ENCODE peak calls at places on chromosomes 11 and 22, in six cellular contexts. W is testis, X is A549, I is gastrocnemius medialis, O is heart left ventricle, Y is H1. Z is an unnamed sample.

GRCh38 chr11:85965202-85965601 is 103.7 kb downstream of the PICALM start:
- DNase-seq in I (no peak), Y (no peak), X (no peak), W (no peak), O (no peak), Z (no peak)

GRCh38 chr11:4664791-4665190 is 21.0 kb downstream of the OR51E1 start:
- DNase-seq in W (no peak), Y (no peak), I (no peak), X (no peak), O (no peak), Z (no peak)

GRCh38 chr11:27514558-27514957 is 8.0 kb upstream of the LIN7C start:
- DNase-seq in W (no peak), X (no peak), I (no peak), Y (no peak), O (no peak), Z (no peak)

GRCh38 chr22:30021338-30021737 is 58.9 kb upstream of the HORMAD2 start:
- DNase-seq in O (no peak), Y (no peak), I (no peak), X (no peak), W (no peak), Z (no peak)

GRCh38 chr11:67082071-67082791 is 25.6 kb downstream of the RHOD start:
- DNase-seq in Y (no peak), X (no peak), W (no peak), O (peak), I (no peak), Z (peak)

GRCh38 chr22:48866906-48867597 is 960.6 kb downstream of the BRD1 start:
- DNase-seq in Y (no peak), W (no peak), O (no peak), X (no peak), I (no peak), Z (no peak)

GRCh38 chr11:123543796-123544195 is 110.6 kb downstream of the SCN3B start:
- DNase-seq in I (no peak), O (no peak), Y (no peak), W (no peak), X (no peak), Z (no peak)

GRCh38 chr11:1472180-1473005 is 14.2 kb downstream of the MOB2 start:
- DNase-seq in I (no peak), O (peak), X (no peak), W (no peak), Y (no peak), Z (peak)

GRCh38 chr22:34986461-34986977 is 79.4 kb upstream of the ISX start:
- DNase-seq in I (no peak), X (no peak), Y (no peak), O (no peak), W (no peak), Z (no peak)

GRCh38 chr11:46387456-46387855 is 4.1 kb downstream of the CHRM4 start:
- DNase-seq in O (no peak), Y (no peak), W (no peak), I (no peak), X (no peak), Z (no peak)

DNA sequence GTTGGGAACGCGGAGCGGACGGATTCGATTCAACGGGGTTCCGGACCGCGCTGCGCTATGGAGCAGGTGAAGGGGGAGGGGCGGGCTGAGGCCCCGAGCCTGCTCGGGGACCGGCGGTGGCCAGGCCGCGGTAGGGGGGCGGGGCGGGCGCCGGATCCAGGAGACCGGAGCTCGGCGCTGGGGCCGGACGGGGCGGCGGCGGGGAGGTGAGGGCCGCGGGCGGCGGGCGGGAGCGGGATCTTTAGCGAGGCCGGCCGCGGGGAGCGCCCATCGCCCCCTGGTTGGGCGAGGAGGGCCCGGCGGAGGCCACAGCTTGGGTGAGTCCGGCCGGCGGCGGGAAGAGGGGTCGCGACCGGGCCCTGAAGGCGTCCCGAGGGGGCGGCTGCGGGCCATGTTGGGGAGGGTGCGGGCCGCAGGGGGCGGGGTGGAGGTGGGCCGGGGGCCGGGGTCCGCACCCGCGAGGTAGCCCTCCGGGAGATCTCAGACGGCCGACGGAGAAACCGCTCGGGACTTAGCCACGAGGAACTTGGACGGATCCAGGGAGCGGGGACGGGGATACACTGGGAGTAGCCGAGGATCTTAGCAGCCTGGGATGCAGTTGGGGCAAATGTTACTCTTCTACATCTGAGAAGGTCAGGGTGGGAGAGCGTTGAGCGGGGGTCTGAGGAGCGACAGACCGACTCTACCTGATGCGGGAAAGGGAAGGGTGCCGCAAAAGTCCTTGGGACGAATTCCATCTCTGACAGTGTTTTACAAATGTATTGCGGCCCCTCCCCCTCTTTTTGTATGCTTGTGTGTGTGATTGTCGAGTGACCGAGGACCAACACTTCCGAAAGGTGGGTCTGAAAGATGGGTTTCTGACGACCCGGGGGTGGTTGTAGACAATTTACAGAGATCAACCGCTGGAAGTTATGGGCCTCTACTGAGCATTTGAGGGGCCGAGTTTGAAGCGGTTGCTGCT is 514 bp downstream of the STIP1 start:
- DNase-seq in O (peak), W (peak), X (no peak), Y (no peak), I (no peak), Z (no peak)
- TF ChIP-seq POLR2A in O (no peak), W (peak), X (peak), Y (no peak), I (no peak), Z (no peak)

GRCh38 chr11:101974255-101974654 is 57.9 kb upstream of the ANGPTL5 start:
- DNase-seq in I (no peak), O (no peak), X (peak), W (no peak), Y (no peak), Z (no peak)
- TF ChIP-seq CTCF in I (no peak), O (no peak), X (peak), W (no peak), Y (no peak), Z (no peak)

GRCh38 chr11:12684354-12684753 is 10.1 kb downstream of the TEAD1 start:
- DNase-seq in X (no peak), I (no peak), O (no peak), W (no peak), Y (no peak), Z (no peak)
- H3K4me3 ChIP-seq in X (peak), I (no peak), O (no peak), W (no peak), Y (no peak), Z (no peak)

DNA sequence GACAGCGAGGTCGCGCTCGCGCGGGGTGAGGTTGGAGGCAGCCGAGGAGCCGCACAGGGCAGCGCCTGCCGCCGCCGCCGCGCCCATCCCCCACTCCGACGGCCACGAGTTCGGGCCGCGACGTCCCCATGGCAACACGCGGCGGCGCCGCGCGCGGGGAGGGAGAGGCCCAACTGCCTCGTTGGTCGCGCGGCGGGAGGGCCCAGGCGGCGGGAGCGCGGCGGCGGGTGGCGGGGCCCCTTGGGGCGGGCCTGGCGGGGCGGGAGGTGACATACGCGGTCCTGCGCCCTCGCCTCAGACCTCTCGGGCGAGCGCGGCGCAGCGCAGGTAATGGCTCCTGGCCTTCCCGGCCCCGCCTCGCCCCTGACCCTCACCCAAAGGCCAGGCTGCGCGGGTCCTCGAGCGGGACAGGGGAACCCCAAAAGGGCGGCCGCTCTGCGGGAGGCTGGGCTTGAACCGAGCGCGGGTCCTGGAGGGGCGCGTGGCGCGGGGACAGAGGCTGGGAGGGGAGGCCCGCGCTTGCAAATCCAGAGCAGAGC is at the start of gene DEUP1:
- DNase-seq in X (no peak), I (no peak), O (peak), W (peak), Y (no peak), Z (peak)
- TF ChIP-seq POLR2A in X (no peak), I (no peak), O (no peak), W (no peak), Y (no peak), Z (no peak)

DNA sequence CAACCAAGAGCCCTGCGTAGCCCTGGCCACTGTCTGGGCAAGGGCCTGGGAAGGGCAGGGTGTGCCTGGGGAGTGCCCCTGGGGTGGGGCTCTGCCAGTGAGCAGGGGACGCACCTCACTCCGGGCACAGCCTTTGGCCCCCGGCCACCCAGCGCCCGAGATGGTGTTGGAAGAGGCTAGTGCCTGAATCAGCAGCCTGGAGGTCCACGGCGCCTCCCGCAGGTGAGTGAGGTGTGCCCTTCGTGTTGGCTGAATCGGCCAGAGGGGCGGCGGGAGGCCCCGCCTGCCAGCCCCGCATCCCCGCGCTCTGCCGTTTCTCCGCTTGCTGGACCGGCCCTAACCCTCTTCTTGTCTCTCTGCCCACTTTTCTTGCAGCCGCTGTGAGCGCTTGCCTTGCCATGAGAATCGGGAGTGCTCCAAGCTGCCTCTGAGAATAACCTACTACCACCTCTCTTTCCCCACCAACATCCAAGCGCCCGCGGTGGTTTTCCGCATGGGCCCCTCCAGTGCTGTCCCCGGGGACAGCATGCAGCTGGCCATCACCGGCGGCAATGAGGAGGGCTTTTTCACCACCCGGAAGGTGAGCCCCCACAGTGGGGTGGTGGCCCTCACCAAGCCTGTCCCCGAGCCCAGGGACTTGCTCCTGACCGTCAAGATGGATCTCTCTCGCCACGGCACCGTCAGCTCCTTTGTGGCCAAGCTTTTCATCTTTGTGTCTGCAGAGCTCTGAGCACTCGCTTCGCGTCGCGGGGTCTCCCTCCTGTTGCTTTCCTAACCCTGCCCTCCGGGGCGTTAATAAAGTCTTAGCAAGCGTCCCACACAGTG is 60.1 kb downstream of the FBLN1 start:
- DNase-seq in W (no peak), X (no peak), Y (no peak), O (no peak), I (no peak), Z (no peak)
- TF ChIP-seq CTCF in W (no peak), X (no peak), Y (peak), O (no peak), I (no peak), Z (no peak)

DNA sequence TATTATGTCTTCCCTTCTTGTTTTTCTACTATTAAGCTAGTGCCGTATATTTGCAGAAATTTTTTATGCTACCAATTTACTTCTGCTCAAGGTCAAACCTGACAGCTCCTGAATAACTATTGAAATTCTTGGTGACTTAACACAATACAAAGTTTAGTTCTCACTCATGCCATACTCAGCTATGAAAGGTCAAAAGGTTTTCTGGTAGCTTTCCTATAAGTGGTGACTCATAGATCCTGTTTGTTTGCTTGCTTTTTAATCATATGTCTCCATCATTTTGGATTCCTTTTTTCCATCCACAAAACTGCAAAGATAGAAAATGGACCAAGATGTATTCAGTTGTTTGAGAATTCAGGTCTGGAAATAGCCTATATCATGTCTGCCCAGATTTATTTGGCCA is 855.8 kb upstream of the LRRC4C start:
- DNase-seq in I (no peak), O (no peak), X (no peak), Y (no peak), W (no peak), Z (no peak)
- H3K4me3 ChIP-seq in I (no peak), O (no peak), X (no peak), Y (no peak), W (no peak), Z (no peak)

Z was measured in uterus.